ENCODE peak calls at places on chromosome 15, in five cellular contexts. W is stomach, Q is thyroid gland, O is Peyer's patch, L is GM23338. E is an unnamed sample.

GRCh38 chr15:60865507-60865906 is 363.6 kb downstream of the RORA start:
- DNase-seq in W (no peak), L (no peak), Q (no peak), O (no peak), E (no peak)

GRCh38 chr15:39586387-39587171 is 5.7 kb downstream of the THBS1 start:
- DNase-seq in L (no peak), W (no peak), O (no peak), Q (no peak), E (peak; percentile 61)

GRCh38 chr15:71011503-71012155 is 103.6 kb upstream of the THSD4 start:
- DNase-seq in W (no peak), L (peak; percentile 60), O (no peak), Q (peak; percentile 48), E (peak; percentile 19)

GRCh38 chr15:82393671-82394070 is 35.9 kb upstream of the GOLGA6L9 start:
- DNase-seq in Q (no peak), O (no peak), L (no peak), W (no peak), E (no peak)

GRCh38 chr15:58393196-58393790 is 38.5 kb upstream of the LIPC start:
- DNase-seq in O (no peak), W (no peak), L (no peak), Q (peak; percentile 48), E (no peak)

GRCh38 chr15:101187820-101188516 is 63.9 kb downstream of the CHSY1 start:
- DNase-seq in L (no peak), Q (no peak), O (no peak), W (no peak), E (peak; percentile 87)

GRCh38 chr15:29035571-29036285 is 150.0 kb downstream of the APBA2 start:
- DNase-seq in W (no peak), Q (no peak), L (no peak), O (no peak), E (no peak)

GRCh38 chr15:101652098-101652782 is at the start of gene TM2D3:
- DNase-seq in L (peak; percentile 95), Q (peak; percentile 95), W (peak; percentile 95), O (peak; percentile 97), E (peak; percentile 97)

GRCh38 chr15:32651229-32651837 is 9.8 kb downstream of the SCG5 start:
- DNase-seq in O (peak; percentile 71), W (peak; percentile 56), Q (peak; percentile 64), L (peak; percentile 86), E (peak; percentile 58)

GRCh38 chr15:94987085-94987484 is 755.7 kb downstream of the MCTP2 start:
- DNase-seq in Q (no peak), O (no peak), W (no peak), L (no peak), E (no peak)

GRCh38 chr15:88256261-88257230 is at the start of gene NTRK3:
- DNase-seq in W (no peak), L (peak; percentile 78), Q (peak; percentile 6), O (no peak), E (no peak)

GRCh38 chr15:87121357-87121756 is 1041.7 kb downstream of the AGBL1 start:
- DNase-seq in Q (no peak), L (no peak), W (no peak), O (no peak), E (no peak)

GRCh38 chr15:63234479-63234878 is 42.9 kb upstream of the APH1B start:
- DNase-seq in O (peak; percentile 66), Q (peak; percentile 46), L (peak; percentile 38), W (peak; percentile 63), E (peak; percentile 79)

GRCh38 chr15:40399370-40399769 is 6.2 kb upstream of the IVD start:
- DNase-seq in O (no peak), L (no peak), Q (no peak), W (no peak), E (no peak)

GRCh38 chr15:31267161-31268107 is 59.2 kb upstream of the KLF13 start:
- DNase-seq in O (peak; percentile 44), Q (no peak), W (peak; percentile 32), L (no peak), E (peak; percentile 34)

GRCh38 chr15:31265871-31266711 is 60.5 kb upstream of the KLF13 start:
- DNase-seq in L (no peak), O (peak; percentile 89), Q (no peak), W (peak; percentile 59), E (peak; percentile 34)

GRCh38 chr15:31265090-31265870 is 61.4 kb upstream of the KLF13 start:
- DNase-seq in L (no peak), O (peak; percentile 62), Q (no peak), W (peak; percentile 31), E (peak; percentile 40)

GRCh38 chr15:31268108-31268501 is 58.5 kb upstream of the KLF13 start:
- DNase-seq in O (peak; percentile 45), L (no peak), Q (peak; percentile 76), W (peak; percentile 33), E (no peak)

DNA sequence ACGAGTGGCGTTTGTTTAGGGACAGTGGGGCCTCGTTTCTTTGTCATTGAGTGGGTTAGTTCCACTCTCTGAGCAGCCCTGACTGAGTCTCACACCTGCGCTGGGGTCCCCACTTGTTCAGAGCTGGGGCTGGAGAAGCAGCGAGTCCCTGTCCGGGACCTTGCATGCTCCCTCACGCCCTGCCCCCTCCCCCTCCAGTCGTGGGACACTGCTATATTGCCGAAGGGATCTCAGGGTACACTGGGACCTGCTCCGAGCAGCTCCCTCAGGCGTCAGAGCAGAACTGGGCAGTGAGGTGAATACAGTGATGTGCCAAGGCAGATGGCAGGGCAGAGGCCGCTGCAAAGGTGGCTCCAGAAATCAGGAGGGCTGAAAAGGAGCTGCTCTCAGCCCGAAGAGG is 59.9 kb upstream of the KLF13 start:
- DNase-seq in O (peak; percentile 61), Q (peak; percentile 55), L (no peak), W (no peak), E (no peak)
- H3K4me3 ChIP-seq in O (no peak overlapping the region), Q (no peak overlapping the region), L (no peak overlapping the region), W (no peak overlapping the region), E (no peak overlapping the region)

GRCh38 chr15:42578984-42579537 is 3.7 kb downstream of the STARD9 start:
- DNase-seq in L (no peak), W (no peak), O (no peak), Q (no peak), E (no peak)
- H3K4me1 ChIP-seq in L (peaks cover 24% of the 10 kb centered on the region), W (peaks cover 20% of the 10 kb centered on the region), O (no peaks in the 10 kb centered on the region), Q (peaks cover 12% of the 10 kb centered on the region), E (peaks cover 34% of the 10 kb centered on the region)

GRCh38 chr15:92992712-92993111 is 92.6 kb downstream of the CHD2 start:
- DNase-seq in Q (no peak), L (no peak), O (no peak), W (no peak), E (no peak)
- H3K36me3 ChIP-seq in Q (peaks cover 52% of the 10 kb centered on the region), L (peaks cover 63% of the 10 kb centered on the region), O (no peaks in the 10 kb centered on the region), W (peaks cover 98% of the 10 kb centered on the region), E (peaks cover 93% of the 10 kb centered on the region)

GRCh38 chr15:93036922-93037321 is 52.1 kb downstream of the RGMA start:
- DNase-seq in W (no peak), L (no peak), O (peak; percentile 24), Q (no peak), E (no peak)
- H3K4me3 ChIP-seq in W (no peak overlapping the region), L (no peak overlapping the region), O (no peak overlapping the region), Q (no peak overlapping the region), E (no peak overlapping the region)

DNA sequence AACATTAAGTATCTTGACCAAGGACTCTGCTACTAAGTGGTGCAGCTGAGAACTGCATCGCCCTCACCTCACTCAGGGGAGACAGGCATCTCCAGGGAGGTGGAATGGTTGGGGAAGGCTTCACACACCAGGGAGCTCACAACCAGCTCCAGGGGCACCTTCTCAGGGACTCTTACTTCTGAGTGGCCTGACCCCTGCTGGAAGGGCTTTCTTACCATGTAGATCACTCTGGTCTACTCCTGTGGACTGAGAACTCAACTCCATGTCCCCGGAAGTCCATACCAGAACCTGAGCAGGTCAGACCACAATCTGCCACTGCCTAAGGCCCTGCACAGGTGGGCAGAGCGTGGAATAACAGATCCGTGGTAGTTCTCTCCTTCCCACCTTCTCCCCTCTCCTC is 140.5 kb downstream of the TLE3 start:
- DNase-seq in W (no peak), O (no peak), L (no peak), Q (no peak), E (no peak)
- H3K4me1 ChIP-seq in W (no peaks in the 10 kb centered on the region), O (no peaks in the 10 kb centered on the region), L (no peaks in the 10 kb centered on the region), Q (no peaks in the 10 kb centered on the region), E (peaks cover under 1% of the 10 kb centered on the region)

GRCh38 chr15:34243226-34243625 is 18.4 kb downstream of the EMC4 start:
- DNase-seq in W (no peak), L (no peak), Q (no peak), O (no peak), E (no peak)

GRCh38 chr15:34252545-34252944 is 27.7 kb downstream of the EMC4 start:
- DNase-seq in Q (no peak), L (no peak), W (no peak), O (no peak), E (no peak)

GRCh38 chr15:34246276-34247010 is 21.6 kb downstream of the EMC4 start:
- DNase-seq in L (no peak), W (no peak), O (no peak), Q (no peak), E (no peak)

DNA sequence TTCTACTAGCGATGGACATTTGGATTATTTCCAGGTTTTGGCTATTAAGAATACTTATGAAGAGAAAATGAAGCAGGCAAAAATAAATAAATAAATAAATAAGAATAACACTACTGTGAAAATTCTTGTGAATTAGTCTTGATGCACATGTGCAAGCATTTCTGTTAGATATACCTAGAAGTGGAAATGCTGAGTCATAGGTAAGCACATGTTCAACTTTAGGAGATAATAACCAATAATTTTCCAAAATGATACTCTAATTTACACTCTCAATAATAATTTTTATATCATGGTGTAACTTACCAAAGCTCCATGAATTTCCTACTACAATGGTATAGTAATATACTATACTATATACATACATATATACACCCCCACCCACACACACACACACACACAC is 23.4 kb downstream of the EMC4 start:
- DNase-seq in Q (no peak), O (no peak), L (no peak), W (no peak), E (no peak)
- H3K36me3 ChIP-seq in Q (peaks cover 26% of the 10 kb centered on the region), O (no peaks in the 10 kb centered on the region), L (no peaks in the 10 kb centered on the region), W (peaks cover 86% of the 10 kb centered on the region), E (no peaks in the 10 kb centered on the region)

GRCh38 chr15:65370885-65371284 is 6.9 kb downstream of the IGDCC3 start:
- DNase-seq in W (no peak), L (no peak), O (no peak), Q (no peak), E (no peak)

GRCh38 chr15:65368300-65368617 is 9.5 kb downstream of the IGDCC3 start:
- DNase-seq in L (peak; percentile 80), W (no peak), O (no peak), Q (peak; percentile 39), E (no peak)

GRCh38 chr15:65368646-65369045 is 9.2 kb downstream of the IGDCC3 start:
- DNase-seq in W (no peak), L (peak; percentile 28), O (no peak), Q (no peak), E (no peak)

GRCh38 chr15:65369651-65370050 is 8.2 kb downstream of the IGDCC3 start:
- DNase-seq in W (no peak), O (no peak), Q (no peak), L (no peak), E (no peak)

DNA sequence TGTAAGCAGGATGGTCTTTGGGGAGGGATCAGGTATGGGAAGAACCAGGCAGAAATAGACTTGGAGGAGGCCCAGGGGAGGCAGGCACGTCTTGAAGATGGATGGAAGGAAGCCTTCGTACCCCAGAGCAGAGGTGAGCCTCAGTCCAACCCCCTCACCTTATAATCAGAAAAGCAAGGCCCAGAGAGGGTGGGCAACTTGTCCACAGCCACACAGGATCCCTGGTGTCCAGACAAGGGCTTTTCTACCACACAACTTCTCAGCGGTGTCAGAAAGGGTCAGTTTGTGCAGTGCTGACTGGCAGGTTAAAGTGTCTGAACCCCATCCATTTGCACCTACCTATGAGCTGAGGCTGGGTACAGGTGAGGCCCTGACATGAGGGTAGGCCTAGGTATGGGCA is 8.7 kb downstream of the IGDCC3 start:
- DNase-seq in W (no peak), L (no peak), O (no peak), Q (no peak), E (no peak)
- H3K4me3 ChIP-seq in W (no peak overlapping the region), L (peak overlapping the region; percentile 35), O (no peak overlapping the region), Q (no peak overlapping the region), E (no peak overlapping the region)

GRCh38 chr15:56208185-56208584 is 35.5 kb downstream of the RFX7 start:
- DNase-seq in O (no peak), Q (peak; percentile 23), L (no peak), W (no peak), E (no peak)
- H3K4me1 ChIP-seq in O (no peaks in the 10 kb centered on the region), Q (peaks cover 39% of the 10 kb centered on the region), L (peaks cover 52% of the 10 kb centered on the region), W (peaks cover 10% of the 10 kb centered on the region), E (peaks cover 9% of the 10 kb centered on the region)

E was measured in SJSA1.